ENCODE peak calls at places on chromosomes 11 and 22, in six cellular contexts. U is ACHN; V is glomerular endothelial cell; X is CD4-positive, CD25-positive, alpha-beta regulatory T cell; N is posterior cingulate gyrus; G is tibial nerve. H is an unnamed sample.
A peak's percentile ranks its signal among the peaks of the same experiment; 100 is the strongest.

GRCh38 chr22:36925388-36926290 is 12.2 kb downstream of the CSF2RB start:
- DNase-seq in N (no peak), X (no peak), G (no peak), V (no peak), U (no peak), H (no peak)

GRCh38 chr11:97656356-97656755 is 1266.5 kb downstream of the JRKL start:
- DNase-seq in X (no peak), G (no peak), N (no peak), V (no peak), U (no peak), H (no peak)

GRCh38 chr22:28299760-28300159 is 379.9 kb downstream of the TTC28 start:
- DNase-seq in U (no peak), N (no peak), G (no peak), V (no peak), X (no peak), H (no peak)

GRCh38 chr11:93271596-93271995 is 58.9 kb upstream of the DEUP1 start:
- DNase-seq in U (no peak), N (no peak), V (no peak), G (no peak), X (no peak), H (no peak)

GRCh38 chr22:35986085-35986484 is 42.5 kb downstream of the RBFOX2 start:
- DNase-seq in G (no peak), V (no peak), U (no peak), X (no peak), N (no peak), H (no peak)

GRCh38 chr22:45096256-45096907 is 67.3 kb upstream of the NUP50 start:
- DNase-seq in G (peak; percentile 54), X (no peak), U (peak; percentile 58), V (no peak), N (no peak), H (peak; percentile 16)

GRCh38 chr22:31313366-31314147 is 21.3 kb upstream of the PIK3IP1 start:
- DNase-seq in U (peak; percentile 42), G (peak; percentile 81), N (no peak), X (peak; percentile 44), V (peak; percentile 64), H (peak; percentile 39)

GRCh38 chr11:70064011-70064725 is 13.9 kb upstream of the ANO1 start:
- DNase-seq in V (no peak), N (no peak), X (no peak), U (no peak), G (no peak), H (no peak)

GRCh38 chr11:126290887-126291286 is 8.0 kb downstream of the TIRAP start:
- DNase-seq in U (no peak), G (no peak), V (no peak), N (no peak), X (no peak), H (no peak)

GRCh38 chr22:47100646-47101045 is 338.2 kb downstream of the TBC1D22A start:
- DNase-seq in N (no peak), X (no peak), G (no peak), U (no peak), V (no peak), H (no peak)

H was measured in anterior cingulate cortex.